ENCODE peak calls at places on chromosomes 1 and 21, in four cellular contexts. N is CD8-positive, alpha-beta T cell; G is aorta; M is T-helper 9 cell. C is an unnamed sample.
A peak's percentile ranks its signal among the peaks of the same experiment; 100 is the strongest.

GRCh38 chr1:31354266-31354665 is 18.6 kb downstream of the FABP3 start:
- DNase-seq in N (no peak), G (no peak), M (no peak), C (no peak)

GRCh38 chr1:33349081-33349759 is 28.3 kb upstream of the A3GALT2 start:
- DNase-seq in N (peak; percentile 42), G (peak; percentile 86), M (peak; percentile 36), C (peak; percentile 88)

GRCh38 chr1:66000033-66000637 is 207.4 kb downstream of the PDE4B start:
- DNase-seq in N (no peak), G (no peak), M (no peak), C (no peak)

GRCh38 chr21:38475519-38475918 is 22.8 kb downstream of the ERG start:
- DNase-seq in N (no peak), G (no peak), M (no peak), C (no peak)

GRCh38 chr21:45255381-45256020 is 32.2 kb downstream of the POFUT2 start:
- DNase-seq in N (no peak), G (no peak), M (peak; percentile 25), C (no peak)

GRCh38 chr1:2541619-2542246 is 11.7 kb upstream of the HES5 start:
- DNase-seq in N (no peak), G (peak; percentile 83), M (no peak), C (no peak)

GRCh38 chr1:184362876-184363275 is 24.0 kb upstream of the C1orf21 start:
- DNase-seq in N (no peak), G (no peak), M (no peak), C (no peak)

GRCh38 chr1:58497499-58497898 is 49.0 kb downstream of the OMA1 start:
- DNase-seq in N (no peak), G (no peak), M (no peak), C (no peak)

GRCh38 chr21:32946654-32947053 is 79.1 kb upstream of the OLIG2 start:
- DNase-seq in N (no peak), G (no peak), M (no peak), C (no peak)

GRCh38 chr1:53249706-53250105 is 11.4 kb upstream of the MAGOH start:
- DNase-seq in N (no peak), G (no peak), M (no peak), C (no peak)

GRCh38 chr1:170290971-170291370 is 145.2 kb downstream of the NTMT2 start:
- DNase-seq in N (no peak), G (no peak), M (no peak), C (no peak)

GRCh38 chr21:35048706-35049617 is at the start of gene RUNX1:
- DNase-seq in N (peak; percentile 76), G (no peak), M (peak; percentile 61), C (peak; percentile 62)

GRCh38 chr21:18677632-18678031 is 274.0 kb upstream of the TMPRSS15 start:
- DNase-seq in N (no peak), G (no peak), M (no peak), C (no peak)

GRCh38 chr1:53934170-53934765 is 11.2 kb downstream of the IFT25 start:
- DNase-seq in N (no peak), G (no peak), M (no peak), C (no peak)

GRCh38 chr1:204746838-204747442 is 61.4 kb upstream of the LRRN2 start:
- DNase-seq in N (peak; percentile 50), G (no peak), M (peak; percentile 45), C (no peak)

GRCh38 chr1:1161078-1161682 is 12.5 kb upstream of the TTLL10 start:
- DNase-seq in N (no peak), G (no peak), M (no peak), C (no peak)

GRCh38 chr1:216523449-216524190 is 100.4 kb upstream of the USH2A start:
- DNase-seq in N (no peak), G (no peak), M (no peak), C (no peak)

GRCh38 chr21:30463713-30464112 is 16.5 kb downstream of the KRTAP19-1 start:
- DNase-seq in N (no peak), G (no peak), M (no peak), C (no peak)

C was measured in posterior vena cava.